ENCODE peak calls at places on chromosomes 12 and 14, in four cellular contexts. Z is breast epithelium, P is GM23248, H is PC-3. L is an unnamed sample. For H3K9me3 and H3K27me3, the result is how much of the 10 kb centered on the place peaks cover.

GRCh38 chr12:1054103-1054838 is 63.2 kb downstream of the ERC1 start:
- DNase-seq in Z (no peak), P (no peak), H (no peak), L (no peak)

GRCh38 chr12:101924647-101925046 is 47.3 kb downstream of the DRAM1 start:
- DNase-seq in Z (no peak), P (peak), H (peak), L (no peak)

GRCh38 chr12:118164798-118165486 is 29.0 kb downstream of the PEBP1 start:
- DNase-seq in Z (no peak), P (peak), H (peak), L (no peak)

GRCh38 chr14:106218189-106218588 is 691.8 kb downstream of the TMEM121 start:
- DNase-seq in Z (no peak), P (no peak), H (no peak), L (no peak)

GRCh38 chr14:28596336-28596735 is 170.3 kb upstream of the FOXG1 start:
- DNase-seq in Z (no peak), P (no peak), H (peak), L (no peak)

GRCh38 chr14:38404100-38404541 is 148.2 kb upstream of the CLEC14A start:
- DNase-seq in Z (no peak), P (peak), H (peak), L (no peak)

GRCh38 chr14:105139831-105140239 is 28.7 kb downstream of the JAG2 start:
- DNase-seq in Z (no peak), P (no peak), H (no peak), L (no peak)

GRCh38 chr14:89484445-89484844 is 67.4 kb upstream of the FOXN3 start:
- DNase-seq in Z (no peak), P (no peak), H (no peak), L (no peak)

GRCh38 chr14:76958975-76959710 is 69.4 kb downstream of the IRF2BPL start:
- DNase-seq in Z (no peak), P (peak), H (peak), L (no peak)

GRCh38 chr14:68230941-68231717 is 411.6 kb downstream of the RAD51B start:
- DNase-seq in Z (no peak), P (peak), H (peak), L (no peak)

GRCh38 chr14:73741876-73742519 is 27.8 kb upstream of the PNMA1 start:
- DNase-seq in Z (no peak), P (peak), H (no peak), L (no peak)

GRCh38 chr14:31320216-31320615 is 100.1 kb downstream of the HEATR5A start:
- DNase-seq in Z (no peak), P (no peak), H (no peak), L (no peak)

GRCh38 chr12:94272280-94272679 is 123.9 kb downstream of the PLXNC1 start:
- DNase-seq in Z (no peak), P (no peak), H (no peak), L (no peak)

GRCh38 chr12:34288963-34289345 is 266.7 kb downstream of the ALG10 start:
- DNase-seq in Z (no peak), P (no peak), H (no peak), L (peak)

GRCh38 chr12:34286934-34287333 is 264.6 kb downstream of the ALG10 start:
- DNase-seq in Z (no peak), P (no peak), H (no peak), L (peak)

GRCh38 chr12:34286483-34286882 is 264.2 kb downstream of the ALG10 start:
- DNase-seq in Z (no peak), P (no peak), H (no peak), L (no peak)

GRCh38 chr12:34287986-34288962 is 266.0 kb downstream of the ALG10 start:
- DNase-seq in Z (no peak), P (no peak), H (no peak), L (no peak)

GRCh38 chr12:34287437-34287836 is 265.1 kb downstream of the ALG10 start:
- DNase-seq in Z (no peak), P (no peak), H (no peak), L (no peak)
- H3K9me3 ChIP-seq in Z (half or more), P (under half), H (under half), L (under half)

GRCh38 chr12:4272976-4273650 is 449 bp upstream of the CCND2 start:
- DNase-seq in Z (no peak), P (no peak), H (no peak), L (no peak)

GRCh38 chr12:4271433-4272013 is 2.0 kb upstream of the CCND2 start:
- DNase-seq in Z (no peak), P (peak), H (no peak), L (no peak)

GRCh38 chr12:4270670-4271432 is 2.7 kb upstream of the CCND2 start:
- DNase-seq in Z (no peak), P (peak), H (no peak), L (peak)

GRCh38 chr12:4273651-4274395 is at the start of gene CCND2:
- DNase-seq in Z (no peak), P (peak), H (no peak), L (peak)

GRCh38 chr12:4272014-4272975 is 1.3 kb upstream of the CCND2 start:
- DNase-seq in Z (no peak), P (peak), H (no peak), L (peak)
- H3K27me3 ChIP-seq in Z (under half), P (half or more), H (half or more), L (half or more)

GRCh38 chr14:22482782-22483553 is 106.1 kb downstream of the DAD1 start:
- DNase-seq in Z (no peak), P (no peak), H (no peak), L (no peak)
- H3K27ac ChIP-seq in Z (no peak), P (no peak), H (no peak), L (no peak)

GRCh38 chr14:61116369-61116768 is 135.3 kb downstream of the SLC38A6 start:
- DNase-seq in Z (no peak), P (peak), H (peak), L (no peak)
- H3K9me3 ChIP-seq in Z (under half), P (under half), H (under half), L (under half)

GRCh38 chr14:36503771-36504741 is 16.0 kb downstream of the NKX2-1 start:
- DNase-seq in Z (no peak), P (no peak), H (no peak), L (peak)
- H3K27me3 ChIP-seq in Z (half or more), P (half or more), H (half or more), L (half or more)

GRCh38 chr14:61471297-61471980 is 150.1 kb downstream of the PRKCH start:
- DNase-seq in Z (no peak), P (peak), H (no peak), L (no peak)
- H3K27ac ChIP-seq in Z (peak), P (peak), H (peak), L (peak)

GRCh38 chr12:55727643-55728184 is 1.1 kb downstream of the CD63 start:
- DNase-seq in Z (peak), P (peak), H (peak), L (no peak)
- H3K9me3 ChIP-seq in Z (under half), P (under half), H (under half), L (under half)

DNA sequence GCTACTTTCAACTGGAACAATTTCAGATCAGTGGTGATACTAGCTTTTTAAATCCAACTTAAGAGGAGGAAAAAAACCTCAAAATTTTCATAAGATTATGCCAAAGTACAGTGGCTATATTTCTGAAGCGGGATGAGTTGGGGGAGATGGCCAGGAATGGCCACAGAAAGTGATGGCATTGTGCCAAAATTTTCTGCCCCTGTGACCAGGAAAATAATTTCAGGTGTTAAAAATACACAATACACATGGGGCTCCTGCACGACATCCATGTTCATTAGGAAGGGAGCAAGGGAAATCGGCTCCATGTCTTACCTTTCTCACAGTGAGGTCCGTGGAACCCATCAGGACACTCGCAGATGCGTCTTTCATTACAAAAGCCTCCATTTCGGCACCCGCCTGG is 53.7 kb downstream of the WIF1 start:
- DNase-seq in Z (no peak), P (no peak), H (no peak), L (no peak)
- H3K27me3 ChIP-seq in Z (under half), P (under half), H (under half), L (under half)

GRCh38 chr14:24880689-24881088 is 169.3 kb downstream of the STXBP6 start:
- DNase-seq in Z (no peak), P (peak), H (no peak), L (no peak)
- H3K27ac ChIP-seq in Z (no peak), P (peak), H (no peak), L (no peak)

GRCh38 chr14:19993438-19993837 is 8.5 kb upstream of the OR4Q2 start:
- DNase-seq in Z (no peak), P (no peak), H (no peak), L (no peak)
- H3K9me3 ChIP-seq in Z (under half), P (under half), H (under half), L (under half)

L was measured in left lung.